ENCODE peak calls at places on chromosomes 6 and 20, in eight cellular contexts. W is tibial nerve, R is tibial artery, N is GM23248, P is brain microvascular endothelial cell, U is heart right ventricle, C is SJSA1, F is A549. Z is an unnamed sample.

GRCh38 chr6:42095066-42095465 is 44.7 kb downstream of the TAF8 start:
- DNase-seq in W (no peak), R (no peak), N (no peak), P (no peak), U (no peak), C (no peak), F (no peak), Z (no peak)

GRCh38 chr6:119162134-119162761 is 83.8 kb upstream of the FAM184A start:
- DNase-seq in W (no peak), R (no peak), N (no peak), P (no peak), U (no peak), C (no peak), F (no peak), Z (no peak)

GRCh38 chr6:56144538-56145324 is 102.6 kb downstream of the COL21A1 start:
- DNase-seq in W (no peak), R (no peak), N (peak; percentile 88), P (peak; percentile 53), U (no peak), C (no peak), F (peak; percentile 10), Z (no peak)

GRCh38 chr20:38728911-38729642 is 4.8 kb downstream of the SLC32A1 start:
- DNase-seq in W (no peak), R (no peak), N (no peak), P (no peak), U (no peak), C (no peak), F (no peak), Z (no peak)

GRCh38 chr20:2261105-2261504 is 34.7 kb upstream of the TGM3 start:
- DNase-seq in W (no peak), R (no peak), N (peak; percentile 23), P (no peak), U (no peak), C (no peak), F (peak; percentile 34), Z (no peak)

GRCh38 chr6:108492131-108492766 is 68.5 kb upstream of the FOXO3 start:
- DNase-seq in W (peak; percentile 9), R (no peak), N (peak; percentile 61), P (peak; percentile 33), U (no peak), C (peak; percentile 24), F (peak; percentile 6), Z (no peak)

GRCh38 chr6:154653853-154654252 is 79.4 kb upstream of the SCAF8 start:
- DNase-seq in W (no peak), R (no peak), N (peak; percentile 76), P (peak; percentile 89), U (no peak), C (peak; percentile 55), F (peak; percentile 13), Z (peak; percentile 19)

GRCh38 chr6:19737968-19738367 is 99.2 kb upstream of the ID4 start:
- DNase-seq in W (no peak), R (no peak), N (no peak), P (no peak), U (no peak), C (no peak), F (no peak), Z (no peak)

GRCh38 chr20:39960522-39961420 is 728.3 kb downstream of the MAFB start:
- DNase-seq in W (no peak), R (no peak), N (no peak), P (no peak), U (peak; percentile 22), C (no peak), F (no peak), Z (no peak)

GRCh38 chr6:16805190-16805860 is 44.1 kb upstream of the ATXN1 start:
- DNase-seq in W (no peak), R (no peak), N (peak; percentile 6), P (no peak), U (no peak), C (no peak), F (no peak), Z (no peak)

GRCh38 chr6:33632603-33633039 is 11.5 kb downstream of the ITPR3 start:
- DNase-seq in W (peak; percentile 41), R (no peak), N (peak; percentile 69), P (peak; percentile 12), U (peak; percentile 48), C (no peak), F (peak; percentile 58), Z (no peak)
- H3K4me3 ChIP-seq in W (peak overlapping the region; percentile 40), R (no peak overlapping the region), N (no peak overlapping the region), P (no peak overlapping the region), U (no peak overlapping the region), C (no peak overlapping the region), F (no peak overlapping the region), Z (no peak overlapping the region)

DNA sequence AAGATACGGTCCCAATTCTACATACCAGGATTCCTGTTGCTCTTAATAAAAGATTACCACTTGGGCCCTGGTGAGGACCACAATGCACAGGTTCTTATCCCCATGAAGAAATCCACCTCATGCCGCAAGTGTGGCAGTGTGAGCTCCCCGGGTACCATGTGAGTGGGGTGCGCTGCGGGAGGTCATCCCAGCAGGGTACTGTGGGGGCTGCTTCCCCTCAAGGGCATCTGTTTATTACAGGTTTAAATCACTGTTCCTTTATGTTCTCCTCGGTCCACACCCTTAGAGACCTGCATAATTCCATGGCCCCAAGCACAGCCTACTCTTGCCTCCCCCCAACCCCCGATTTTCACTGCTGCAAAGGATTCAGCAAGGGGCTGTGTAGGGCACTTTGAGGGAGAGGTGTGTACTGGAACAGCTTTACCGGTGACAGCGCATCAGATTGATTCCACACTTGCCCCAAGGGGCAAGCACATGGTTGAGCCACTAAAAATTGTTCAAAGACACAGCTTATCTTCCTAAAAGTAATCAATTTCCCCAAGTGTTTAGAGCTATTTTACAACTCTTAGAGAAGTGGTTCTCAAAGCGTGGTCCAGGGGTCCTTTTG is 6.2 kb downstream of the DIDO1 start:
- DNase-seq in W (no peak), R (peak; percentile 32), N (no peak), P (no peak), U (no peak), C (no peak), F (no peak), Z (no peak)
- H3K27ac ChIP-seq in W (peak overlapping the region; percentile 0), R (no peak overlapping the region), N (peak overlapping the region; percentile 71), P (no peak overlapping the region), U (no peak overlapping the region), C (no peak overlapping the region), F (no peak overlapping the region), Z (no peak overlapping the region)

GRCh38 chr6:14875678-14876063 is 370.2 kb upstream of the JARID2 start:
- DNase-seq in W (no peak), R (no peak), N (no peak), P (no peak), U (no peak), C (no peak), F (no peak), Z (no peak)
- H3K4me3 ChIP-seq in W (no peak overlapping the region), R (no peak overlapping the region), N (no peak overlapping the region), P (no peak overlapping the region), U (no peak overlapping the region), C (no peak overlapping the region), F (no peak overlapping the region), Z (no peak overlapping the region)

GRCh38 chr6:110097443-110097842 is 82.0 kb downstream of the WASF1 start:
- DNase-seq in W (no peak), R (no peak), N (peak; percentile 18), P (no peak), U (no peak), C (no peak), F (no peak), Z (no peak)
- H3K27ac ChIP-seq in W (peak overlapping the region; percentile 82), R (peak overlapping the region; percentile 65), N (peak overlapping the region; percentile 89), P (peak overlapping the region; percentile 53), U (no peak overlapping the region), C (no peak overlapping the region), F (no peak overlapping the region), Z (no peak overlapping the region)

GRCh38 chr6:33250731-33251130 is 20.9 kb downstream of the VPS52 start:
- DNase-seq in W (no peak), R (peak; percentile 60), N (no peak), P (no peak), U (no peak), C (no peak), F (no peak), Z (no peak)

GRCh38 chr6:33249732-33250625 is 21.7 kb downstream of the VPS52 start:
- DNase-seq in W (no peak), R (peak; percentile 70), N (peak; percentile 95), P (peak; percentile 81), U (peak; percentile 27), C (peak; percentile 52), F (no peak), Z (no peak)

GRCh38 chr6:33248932-33249731 is 22.5 kb downstream of the VPS52 start:
- DNase-seq in W (peak; percentile 96), R (peak; percentile 99), N (peak; percentile 100), P (peak; percentile 99), U (peak; percentile 97), C (peak; percentile 98), F (peak; percentile 70), Z (peak; percentile 94)

GRCh38 chr6:33248643-33248931 is 23.1 kb downstream of the VPS52 start:
- DNase-seq in W (no peak), R (no peak), N (peak; percentile 79), P (no peak), U (no peak), C (no peak), F (no peak), Z (no peak)

GRCh38 chr6:33247977-33248642 is 23.6 kb downstream of the VPS52 start:
- DNase-seq in W (peak; percentile 98), R (peak; percentile 91), N (peak; percentile 89), P (peak; percentile 81), U (peak; percentile 90), C (peak; percentile 85), F (peak; percentile 44), Z (peak; percentile 64)
- H3K4me3 ChIP-seq in W (peak overlapping the region; percentile 47), R (peak overlapping the region; percentile 58), N (peak overlapping the region; percentile 75), P (peak overlapping the region; percentile 68), U (peak overlapping the region; percentile 76), C (peak overlapping the region; percentile 40), F (peak overlapping the region; percentile 68), Z (peak overlapping the region; percentile 71)

DNA sequence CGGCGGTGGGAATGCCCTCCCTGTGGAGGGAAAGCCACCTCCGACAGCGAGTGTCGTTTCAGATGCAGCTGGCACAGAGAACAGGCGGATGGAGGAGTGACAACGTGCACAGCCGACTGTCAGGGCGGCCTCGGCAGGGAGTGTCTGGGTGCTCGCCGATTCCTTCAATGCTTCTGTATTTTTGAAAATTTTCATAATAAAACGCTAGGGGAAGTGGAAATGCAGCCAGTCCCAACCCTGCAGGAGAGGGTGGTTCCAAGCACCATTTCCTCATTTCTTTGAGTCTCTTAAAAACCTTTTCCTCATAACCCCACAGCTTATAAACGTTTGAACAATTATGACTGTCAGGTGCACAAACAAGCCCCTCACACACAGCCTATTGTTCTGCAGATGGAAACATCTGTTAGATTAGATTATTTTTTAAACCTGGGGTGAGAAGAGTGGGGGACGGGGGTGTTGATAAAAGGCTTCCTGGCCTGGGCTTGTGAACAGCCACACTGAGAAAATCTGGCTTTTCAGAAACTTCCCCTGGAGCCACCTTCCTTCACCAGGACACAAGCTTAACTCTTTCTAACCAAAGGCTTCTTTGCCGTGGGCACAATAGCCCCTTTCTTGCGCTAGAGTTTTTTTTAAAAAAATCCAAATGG is 228.9 kb downstream of the ANKRD60 start:
- DNase-seq in W (peak; percentile 23), R (peak; percentile 71), N (no peak), P (no peak), U (no peak), C (no peak), F (no peak), Z (no peak)
- H3K27ac ChIP-seq in W (peak overlapping the region; percentile 57), R (peak overlapping the region; percentile 40), N (no peak overlapping the region), P (no peak overlapping the region), U (no peak overlapping the region), C (no peak overlapping the region), F (peak overlapping the region; percentile 21), Z (no peak overlapping the region)

Z was measured in thoracic aorta.